ENCODE peak calls at places on chromosomes 11 and 22, in five cellular contexts. N is activated CD8-positive, alpha-beta memory T cell treated with anti-CD3 and anti-CD28 coated beads, Interleukin-2, amount 50 U/mL, for 4 hours; R is AG10803; D is nucleus accumbens; T is H7. Y is an unnamed sample.

GRCh38 chr11:64654958-64655541 is 64.0 kb downstream of the SLC22A12 start:
- DNase-seq in N (no peak), R (no peak), D (no peak), T (peak), Y (no peak)

GRCh38 chr11:74559110-74559933 is 33.1 kb upstream of the POLD3 start:
- DNase-seq in N (no peak), R (no peak), D (no peak), T (no peak), Y (no peak)

GRCh38 chr11:68584097-68584496 is 100.2 kb upstream of the GAL start:
- DNase-seq in N (peak), R (peak), D (no peak), T (peak), Y (no peak)

GRCh38 chr11:60955566-60955965 is 3.6 kb upstream of the SLC15A3 start:
- DNase-seq in N (no peak), R (no peak), D (no peak), T (no peak), Y (no peak)

GRCh38 chr11:17468094-17468493 is 8.6 kb downstream of the ABCC8 start:
- DNase-seq in N (no peak), R (no peak), D (no peak), T (no peak), Y (no peak)

GRCh38 chr11:61918251-61919112 is 1.1 kb upstream of the RAB3IL1 start:
- DNase-seq in N (no peak), R (peak), D (no peak), T (peak), Y (peak)

GRCh38 chr11:67252831-67253239 is 13.4 kb upstream of the GRK2 start:
- DNase-seq in N (no peak), R (peak), D (no peak), T (peak), Y (no peak)

GRCh38 chr11:109547356-109548027 is 125.5 kb downstream of the C11orf87 start:
- DNase-seq in N (no peak), R (peak), D (no peak), T (no peak), Y (no peak)

GRCh38 chr11:93817426-93818348 is 32.7 kb downstream of the VSTM5 start:
- DNase-seq in N (no peak), R (peak), D (no peak), T (no peak), Y (no peak)

GRCh38 chr11:74017631-74018030 is 8.7 kb upstream of the UCP3 start:
- DNase-seq in N (no peak), R (no peak), D (no peak), T (no peak), Y (no peak)

GRCh38 chr11:117498791-117499190 is 171.1 kb downstream of the CEP164 start:
- DNase-seq in N (no peak), R (no peak), D (no peak), T (no peak), Y (no peak)

GRCh38 chr22:50436134-50436830 is 38.6 kb downstream of the SBF1 start:
- DNase-seq in N (no peak), R (no peak), D (no peak), T (peak), Y (no peak)

GRCh38 chr11:88280673-88281316 is 56.7 kb downstream of the CTSC start:
- DNase-seq in N (no peak), R (peak), D (no peak), T (no peak), Y (no peak)

GRCh38 chr11:63918576-63919171 is 1.7 kb upstream of the RCOR2 start:
- DNase-seq in N (no peak), R (peak), D (no peak), T (peak), Y (no peak)

GRCh38 chr11:20459865-20460264 is 72.3 kb downstream of the PRMT3 start:
- DNase-seq in N (no peak), R (no peak), D (no peak), T (no peak), Y (no peak)

GRCh38 chr22:43100223-43100622 is 10.3 kb upstream of the BIK start:
- DNase-seq in N (no peak), R (no peak), D (no peak), T (no peak), Y (no peak)

GRCh38 chr11:2376751-2377451 is at the start of gene CD81:
- DNase-seq in N (peak), R (no peak), D (peak), T (peak), Y (peak)

GRCh38 chr11:64245797-64246623 is 733 bp downstream of the PPP1R14B start:
- DNase-seq in N (peak), R (peak), D (peak), T (peak), Y (peak)

GRCh38 chr22:42717197-42717967 is 3.3 kb downstream of the A4GALT start:
- DNase-seq in N (no peak), R (peak), D (no peak), T (peak), Y (no peak)

GRCh38 chr22:23146842-23147205 is 1.5 kb downstream of the RAB36 start:
- DNase-seq in N (no peak), R (no peak), D (no peak), T (no peak), Y (no peak)

GRCh38 chr11:35486446-35486845 is 39.0 kb downstream of the PAMR1 start:
- DNase-seq in N (no peak), R (no peak), D (no peak), T (no peak), Y (no peak)